ENCODE peak calls at places on chromosomes 11 and 22, in four cellular contexts. E is mammary epithelial cell, C is HT1080, J is chondrocyte. Z is an unnamed sample.

GRCh38 chr11:18776324-18776723 is 15.3 kb downstream of the PTPN5 start:
- DNase-seq in E (no peak), C (no peak), J (no peak), Z (no peak)

GRCh38 chr11:124798991-124799383 is 1.2 kb downstream of the MSANTD2 start:
- DNase-seq in E (peak), C (peak), J (no peak), Z (peak)

GRCh38 chr11:93054881-93055280 is 85.4 kb downstream of the MTNR1B start:
- DNase-seq in E (peak), C (peak), J (no peak), Z (no peak)

GRCh38 chr11:3994030-3994640 is 100.5 kb upstream of the RRM1 start:
- DNase-seq in E (peak), C (peak), J (no peak), Z (no peak)

GRCh38 chr22:24503137-24503850 is 8.2 kb downstream of the UPB1 start:
- DNase-seq in E (peak), C (peak), J (peak), Z (peak)

GRCh38 chr22:38869663-38870062 is 2.4 kb downstream of the CBX6 start:
- DNase-seq in E (no peak), C (no peak), J (peak), Z (no peak)

GRCh38 chr11:69009441-69010211 is 3.4 kb downstream of the MRGPRF start:
- DNase-seq in E (no peak), C (no peak), J (peak), Z (no peak)

GRCh38 chr22:29477919-29478318 is 2.1 kb upstream of the NEFH start:
- DNase-seq in E (no peak), C (no peak), J (no peak), Z (peak)

GRCh38 chr11:44811841-44812448 is 85.2 kb downstream of the TSPAN18 start:
- DNase-seq in E (peak), C (no peak), J (no peak), Z (peak)

GRCh38 chr11:65303542-65303941 is 11.1 kb upstream of the CDC42EP2 start:
- DNase-seq in E (no peak), C (no peak), J (no peak), Z (no peak)

GRCh38 chr11:24453129-24453723 is 43.6 kb upstream of the LUZP2 start:
- DNase-seq in E (no peak), C (no peak), J (no peak), Z (no peak)

GRCh38 chr11:113349528-113349927 is 35.1 kb downstream of the TTC12 start:
- DNase-seq in E (no peak), C (no peak), J (no peak), Z (peak)

GRCh38 chr11:22875869-22876473 is 15.7 kb upstream of the CCDC179 start:
- DNase-seq in E (peak), C (peak), J (no peak), Z (peak)

GRCh38 chr22:35967046-35967397 is 61.6 kb downstream of the RBFOX2 start:
- DNase-seq in E (no peak), C (no peak), J (no peak), Z (no peak)

GRCh38 chr11:94655951-94656350 is 88.8 kb downstream of the PIWIL4 start:
- DNase-seq in E (no peak), C (no peak), J (no peak), Z (no peak)

GRCh38 chr11:74877132-74877531 is 71.8 kb downstream of the XRRA1 start:
- DNase-seq in E (no peak), C (peak), J (no peak), Z (peak)

GRCh38 chr11:66985508-66986177 is 10.5 kb downstream of the C11orf86 start:
- DNase-seq in E (no peak), C (no peak), J (no peak), Z (no peak)

GRCh38 chr11:24781288-24781687 is 284.4 kb downstream of the LUZP2 start:
- DNase-seq in E (no peak), C (no peak), J (no peak), Z (no peak)

GRCh38 chr22:29096736-29097669 is 24.2 kb downstream of the KREMEN1 start:
- DNase-seq in E (no peak), C (no peak), J (no peak), Z (no peak)

GRCh38 chr22:46612904-46613605 is 7.1 kb upstream of the GRAMD4 start:
- DNase-seq in E (no peak), C (no peak), J (peak), Z (no peak)

GRCh38 chr11:73962097-73962705 is 11.4 kb downstream of the DNAJB13 start:
- DNase-seq in E (no peak), C (no peak), J (no peak), Z (no peak)

Z was measured in NCI-H82.